ENCODE peak calls at places on chromosomes 2 and 18, in eight cellular contexts. K is transverse colon; B is stimulated activated CD8-positive, alpha-beta memory T cell treated with anti-CD3 and anti-CD28 coated beads, Interleukin-4, amount 100 ng/mL, for 1 hour; R is activated CD4-positive, CD25-positive, alpha-beta regulatory T cell; T is GM20000; G is dorsolateral prefrontal cortex; D is HCT116; N is endothelial cell. V is an unnamed sample.

GRCh38 chr2:24365826-24366225 is 5.5 kb upstream of the ITSN2 start:
- DNase-seq in T (no peak), K (no peak), G (no peak), B (no peak), D (no peak), N (no peak), R (no peak), V (no peak)

GRCh38 chr2:196200557-196200956 is 29.2 kb upstream of the STK17B start:
- DNase-seq in R (no peak), D (no peak), K (no peak), T (peak), G (no peak), N (no peak), B (no peak), V (no peak)

GRCh38 chr18:37561986-37562385 is 3.6 kb downstream of the CELF4 start:
- DNase-seq in N (no peak), R (no peak), T (no peak), D (no peak), G (no peak), B (no peak), K (no peak), V (no peak)

GRCh38 chr2:137693521-137693920 is 270.8 kb upstream of the HNMT start:
- DNase-seq in G (no peak), D (no peak), R (no peak), K (no peak), T (no peak), N (no peak), B (no peak), V (no peak)

GRCh38 chr2:163081754-163082153 is 243.2 kb upstream of the KCNH7 start:
- DNase-seq in R (no peak), D (no peak), K (no peak), G (no peak), B (no peak), N (no peak), T (no peak), V (no peak)

GRCh38 chr2:12317853-12318426 is 398.8 kb upstream of the TRIB2 start:
- DNase-seq in K (peak), D (no peak), B (no peak), R (no peak), N (no peak), T (no peak), G (no peak), V (no peak)

GRCh38 chr2:13652531-13653313 is 936.0 kb downstream of the TRIB2 start:
- DNase-seq in N (no peak), B (no peak), D (no peak), K (no peak), T (no peak), G (no peak), R (no peak), V (no peak)

GRCh38 chr18:48931680-48932461 is 18.9 kb downstream of the SMAD7 start:
- DNase-seq in T (peak), B (no peak), K (peak), R (no peak), N (no peak), D (no peak), G (no peak), V (peak)

GRCh38 chr2:9708683-9709538 is 78.1 kb upstream of the YWHAQ start:
- DNase-seq in T (peak), D (no peak), B (no peak), N (no peak), K (no peak), R (no peak), G (no peak), V (no peak)

V was measured in K562.